ENCODE peak calls at places on chromosomes 7 and 10, in eight cellular contexts. O is uterus, R is WTC11, G is Peyer's patch, Q is tibial nerve, J is MM.1S, F is astrocyte of the spinal cord, E is natural killer cell. N is an unnamed sample.

GRCh38 chr10:22655312-22655973 is 58.9 kb downstream of the PIP4K2A start:
- DNase-seq in F (peak), Q (no peak), G (no peak), E (no peak), O (no peak), R (no peak), J (no peak), N (no peak)

GRCh38 chr10:72010234-72010992 is 46.2 kb downstream of the CHST3 start:
- DNase-seq in Q (no peak), F (no peak), G (no peak), R (no peak), E (no peak), J (no peak), O (no peak), N (no peak)

GRCh38 chr10:56116684-56117083 is 244.4 kb downstream of the ZWINT start:
- DNase-seq in Q (no peak), G (no peak), O (no peak), R (no peak), F (no peak), J (peak), E (no peak), N (no peak)

GRCh38 chr10:62048473-62048872 is 147.0 kb downstream of the ARID5B start:
- DNase-seq in E (no peak), O (no peak), G (no peak), J (peak), Q (no peak), R (no peak), F (no peak), N (no peak)

GRCh38 chr7:118152632-118153031 is 31.3 kb upstream of the LSM8 start:
- DNase-seq in R (no peak), O (no peak), F (no peak), G (no peak), Q (no peak), E (no peak), J (no peak), N (no peak)

GRCh38 chr7:94567396-94567795 is 57.8 kb downstream of the CASD1 start:
- DNase-seq in G (no peak), E (no peak), Q (no peak), R (no peak), J (no peak), F (no peak), O (no peak), N (no peak)

GRCh38 chr10:56269181-56269580 is 91.9 kb downstream of the ZWINT start:
- DNase-seq in F (no peak), G (no peak), Q (no peak), J (no peak), E (no peak), R (no peak), O (no peak), N (no peak)

GRCh38 chr10:1882168-1882567 is 144.8 kb upstream of the ADARB2 start:
- DNase-seq in R (no peak), F (no peak), E (no peak), G (no peak), O (no peak), Q (no peak), J (no peak), N (no peak)

GRCh38 chr10:102476466-102477141 is 25.3 kb upstream of the C10orf95 start:
- DNase-seq in F (no peak), O (no peak), R (no peak), J (no peak), G (no peak), E (no peak), Q (no peak), N (no peak)

GRCh38 chr7:85126383-85126782 is 60.5 kb downstream of the SEMA3D start:
- DNase-seq in Q (no peak), J (no peak), E (no peak), G (no peak), R (no peak), O (no peak), F (no peak), N (no peak)

GRCh38 chr7:100693312-100694195 is 496 bp downstream of the GIGYF1 start:
- DNase-seq in E (no peak), R (no peak), O (no peak), J (no peak), F (no peak), Q (no peak), G (peak), N (peak)

GRCh38 chr10:91879514-91880170 is 29.6 kb downstream of the FGFBP3 start:
- DNase-seq in R (no peak), J (no peak), Q (no peak), G (no peak), E (no peak), F (no peak), O (no peak), N (no peak)

GRCh38 chr10:133262696-133263095 is 14.0 kb downstream of the ADAM8 start:
- DNase-seq in Q (no peak), O (no peak), J (no peak), F (no peak), R (no peak), E (no peak), G (no peak), N (no peak)

GRCh38 chr7:44636041-44636580 is 29.7 kb downstream of the OGDH start:
- DNase-seq in G (no peak), Q (no peak), O (no peak), F (no peak), R (no peak), E (no peak), J (no peak), N (no peak)

GRCh38 chr7:44637788-44638594 is 31.6 kb downstream of the OGDH start:
- DNase-seq in J (peak), R (no peak), Q (no peak), O (peak), F (peak), E (peak), G (peak), N (peak)

GRCh38 chr7:44636926-44637325 is 30.5 kb downstream of the OGDH start:
- DNase-seq in F (no peak), Q (no peak), J (peak), G (no peak), O (no peak), E (no peak), R (no peak), N (no peak)

GRCh38 chr7:44639701-44640321 is 33.4 kb downstream of the OGDH start:
- DNase-seq in E (no peak), R (peak), G (no peak), O (peak), J (no peak), F (peak), Q (peak), N (no peak)

GRCh38 chr7:44638611-44639557 is 32.5 kb downstream of the OGDH start:
- DNase-seq in G (peak), J (peak), R (peak), E (peak), O (peak), F (peak), Q (no peak), N (peak)
- TF ChIP-seq CTCF in G (no peak), J (peak), R (no peak), E (no peak), O (no peak), F (no peak), Q (no peak), N (no peak)

GRCh38 chr7:74252893-74253292 is 1.3 kb downstream of the RFC2 start:
- DNase-seq in R (no peak), G (no peak), Q (no peak), O (no peak), F (no peak), J (no peak), E (no peak), N (no peak)

GRCh38 chr7:74256446-74257408 is 2.5 kb upstream of the RFC2 start:
- DNase-seq in F (peak), J (no peak), E (no peak), G (no peak), O (peak), Q (no peak), R (no peak), N (no peak)

GRCh38 chr7:74254858-74255379 is 720 bp upstream of the RFC2 start:
- DNase-seq in F (no peak), J (no peak), R (no peak), G (no peak), Q (no peak), O (no peak), E (no peak), N (no peak)

GRCh38 chr7:74253331-74253730 is 868 bp downstream of the RFC2 start:
- DNase-seq in R (no peak), E (no peak), F (no peak), G (no peak), Q (no peak), J (no peak), O (no peak), N (no peak)

DNA sequence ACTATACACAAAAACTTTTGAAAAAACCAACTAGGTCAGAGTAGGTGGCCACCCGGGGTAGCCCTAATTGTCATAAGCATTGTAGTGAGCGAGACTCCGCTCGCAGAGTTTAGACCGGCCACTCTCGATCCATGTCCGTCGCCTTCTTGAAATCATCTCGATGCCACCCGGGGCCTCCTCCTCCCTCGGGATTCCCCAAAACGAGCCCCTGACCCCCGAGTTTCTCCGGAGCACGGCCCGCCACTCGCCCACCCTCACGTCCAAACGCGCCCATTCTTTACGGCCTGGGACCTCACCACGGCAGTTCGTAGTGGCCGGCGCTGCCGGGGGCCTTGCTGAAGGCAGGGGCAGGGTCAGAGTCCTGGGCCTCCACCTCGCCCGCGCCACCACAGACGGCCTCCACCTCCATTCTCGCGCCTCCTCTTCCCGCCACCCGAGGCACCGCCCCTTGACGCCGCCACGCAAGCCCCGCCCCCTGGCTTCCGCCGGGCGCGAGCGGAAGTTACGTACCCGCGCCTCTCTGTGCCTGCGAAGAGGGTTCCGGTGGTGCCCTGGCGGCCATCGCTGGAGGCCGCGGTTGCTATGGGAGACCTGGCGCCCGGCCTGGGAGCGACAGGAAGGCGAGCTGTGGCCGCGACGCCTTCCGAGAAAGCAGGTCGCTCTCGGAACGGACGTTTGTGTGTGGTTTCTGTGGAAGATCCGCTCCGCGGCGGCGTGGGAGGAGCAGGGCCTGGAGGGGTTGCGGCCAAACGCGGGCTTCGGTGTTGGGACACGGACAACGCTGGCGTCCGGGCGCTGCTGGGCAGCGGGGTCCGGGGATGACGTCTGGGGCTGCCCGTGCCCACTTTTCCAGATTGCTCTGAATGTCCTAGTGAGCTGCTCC is at the start of gene RFC2:
- DNase-seq in F (peak), R (peak), E (peak), G (peak), Q (peak), J (peak), O (peak), N (peak)
- TF ChIP-seq CTCF in F (peak), R (no peak), E (no peak), G (no peak), Q (peak), J (no peak), O (peak), N (no peak)

GRCh38 chr7:151032936-151033863 is 5.0 kb downstream of the ABCB8 start:
- DNase-seq in E (no peak), J (no peak), R (no peak), O (no peak), Q (no peak), F (no peak), G (no peak), N (no peak)
- TF ChIP-seq CTCF in E (no peak), J (no peak), R (no peak), O (no peak), Q (no peak), F (no peak), G (no peak), N (no peak)

DNA sequence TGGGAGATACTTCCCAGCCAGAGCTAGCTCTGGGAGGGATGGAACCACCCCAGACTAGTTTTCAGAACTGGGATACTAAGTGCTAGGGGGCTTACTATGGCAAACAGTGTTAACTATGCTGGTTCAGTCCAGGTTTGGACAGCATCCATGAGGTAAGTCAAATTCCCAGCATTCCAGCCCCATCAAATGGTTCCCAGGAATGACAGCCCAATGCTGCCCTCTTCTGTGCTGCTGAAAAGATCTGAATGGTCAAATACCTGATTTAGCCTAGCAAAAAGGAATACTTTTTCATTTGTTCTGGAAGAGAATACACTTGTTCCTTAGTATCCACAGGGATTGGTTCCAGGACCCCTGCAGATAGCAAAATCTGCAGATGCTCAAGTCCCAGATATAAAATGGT is 141.8 kb upstream of the CCDC6 start:
- DNase-seq in Q (no peak), E (no peak), R (peak), J (no peak), O (no peak), G (no peak), F (peak), N (no peak)
- TF ChIP-seq CTCF in Q (no peak), E (no peak), R (no peak), J (no peak), O (peak), G (no peak), F (peak), N (no peak)

DNA sequence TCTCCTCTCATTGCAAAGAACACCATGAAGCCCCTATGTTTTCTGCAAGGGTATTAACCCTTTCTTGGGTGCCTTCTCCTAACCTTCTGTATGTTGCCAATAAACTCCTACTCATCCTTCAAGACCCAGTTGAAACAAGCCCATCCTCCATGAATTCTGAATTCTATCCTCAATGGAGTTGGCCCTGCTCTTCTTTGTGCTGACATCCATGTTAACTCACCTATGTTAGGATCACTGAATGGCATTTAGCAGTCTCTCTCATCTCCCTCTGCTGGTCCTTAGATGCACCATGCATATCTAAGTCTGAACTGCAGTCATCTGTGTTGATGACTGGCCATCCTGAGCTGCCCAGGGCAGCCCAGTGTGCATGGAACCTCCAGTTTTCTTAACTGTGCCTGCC is 129.8 kb downstream of the BUB3 start:
- DNase-seq in R (no peak), G (no peak), O (no peak), J (no peak), F (no peak), Q (no peak), E (no peak), N (no peak)
- TF ChIP-seq CTCF in R (no peak), G (no peak), O (no peak), J (no peak), F (no peak), Q (no peak), E (no peak), N (no peak)

N was measured in GM20000.